ENCODE peak calls at places on chromosomes 16 and 17, in ten cellular contexts. D is A549, H is iPS DF 6.9, J is lower leg skin, T is psoas muscle, X is ascending aorta, F is transverse colon, R is pancreas, U is WERI-Rb-1, L is BE2C. E is an unnamed sample.

GRCh38 chr16:57887711-57888110 is 83.2 kb downstream of the CNGB1 start:
- DNase-seq in D (no peak), H (no peak), J (no peak), T (no peak), X (no peak), F (no peak), R (no peak), U (no peak), L (no peak), E (no peak)

GRCh38 chr17:76353004-76353598 is 615 bp downstream of the PRPSAP1 start:
- DNase-seq in D (no peak), H (no peak), J (no peak), T (peak), X (no peak), F (peak), R (peak), U (peak), L (peak), E (peak)

GRCh38 chr16:85276741-85277140 is 164.5 kb upstream of the CIBAR2 start:
- DNase-seq in D (no peak), H (no peak), J (no peak), T (no peak), X (no peak), F (no peak), R (no peak), U (peak), L (no peak), E (no peak)

GRCh38 chr17:83196973-83197880 is 117.8 kb downstream of the METRNL start:
- DNase-seq in D (no peak), H (no peak), J (peak), T (peak), X (peak), F (no peak), R (no peak), U (no peak), L (peak), E (no peak)

GRCh38 chr17:44536090-44536960 is 21.0 kb upstream of the FZD2 start:
- DNase-seq in D (no peak), H (no peak), J (no peak), T (no peak), X (no peak), F (no peak), R (no peak), U (no peak), L (no peak), E (peak)

GRCh38 chr16:83136924-83137323 is 510.2 kb downstream of the CDH13 start:
- DNase-seq in D (no peak), H (no peak), J (no peak), T (no peak), X (no peak), F (no peak), R (no peak), U (no peak), L (no peak), E (no peak)

GRCh38 chr17:69884361-69884760 is 190.7 kb upstream of the KCNJ16 start:
- DNase-seq in D (no peak), H (no peak), J (no peak), T (no peak), X (no peak), F (no peak), R (no peak), U (no peak), L (no peak), E (no peak)

GRCh38 chr17:32111141-32111771 is 31.0 kb upstream of the RHOT1 start:
- DNase-seq in D (peak), H (no peak), J (peak), T (peak), X (no peak), F (peak), R (no peak), U (peak), L (peak), E (peak)

GRCh38 chr17:12472613-12473173 is 193.0 kb upstream of the MYOCD start:
- DNase-seq in D (no peak), H (no peak), J (no peak), T (no peak), X (no peak), F (no peak), R (no peak), U (no peak), L (no peak), E (no peak)

GRCh38 chr17:38706625-38707298 is 1.7 kb downstream of the MLLT6 start:
- DNase-seq in D (no peak), H (no peak), J (no peak), T (no peak), X (no peak), F (no peak), R (no peak), U (no peak), L (no peak), E (no peak)

GRCh38 chr16:57845115-57845514 is 42.8 kb upstream of the KIFC3 start:
- DNase-seq in D (no peak), H (no peak), J (no peak), T (no peak), X (no peak), F (no peak), R (no peak), U (peak), L (no peak), E (no peak)

GRCh38 chr16:85018529-85019236 is 7.3 kb upstream of the ZDHHC7 start:
- DNase-seq in D (no peak), H (no peak), J (no peak), T (no peak), X (no peak), F (no peak), R (no peak), U (no peak), L (no peak), E (no peak)

GRCh38 chr16:66342294-66342900 is 24.1 kb upstream of the CDH5 start:
- DNase-seq in D (peak), H (no peak), J (no peak), T (no peak), X (no peak), F (no peak), R (no peak), U (peak), L (peak), E (no peak)

GRCh38 chr17:62899349-62899748 is 66.7 kb upstream of the TANC2 start:
- DNase-seq in D (no peak), H (no peak), J (peak), T (no peak), X (no peak), F (no peak), R (peak), U (no peak), L (no peak), E (peak)

GRCh38 chr16:85778873-85779272 is 20.5 kb downstream of the EMC8 start:
- DNase-seq in D (no peak), H (no peak), J (no peak), T (no peak), X (no peak), F (no peak), R (no peak), U (no peak), L (no peak), E (no peak)

GRCh38 chr16:55001931-55002330 is 71.3 kb downstream of the IRX5 start:
- DNase-seq in D (no peak), H (no peak), J (no peak), T (no peak), X (no peak), F (no peak), R (no peak), U (no peak), L (no peak), E (no peak)

GRCh38 chr16:9050102-9050830 is 41.2 kb upstream of the HAPSTR1 start:
- DNase-seq in D (peak), H (peak), J (no peak), T (no peak), X (no peak), F (no peak), R (no peak), U (peak), L (peak), E (no peak)

GRCh38 chr17:42779942-42780815 is at the start of gene WNK4:
- DNase-seq in D (peak), H (no peak), J (no peak), T (no peak), X (no peak), F (peak), R (no peak), U (peak), L (peak), E (no peak)

GRCh38 chr17:42111901-42112551 is 488 bp downstream of the DHX58 start:
- DNase-seq in D (no peak), H (no peak), J (no peak), T (peak), X (no peak), F (peak), R (no peak), U (no peak), L (no peak), E (peak)

GRCh38 chr17:75096082-75096625 is 8.4 kb downstream of the SLC16A5 start:
- DNase-seq in D (peak), H (no peak), J (peak), T (peak), X (peak), F (peak), R (peak), U (no peak), L (no peak), E (peak)

GRCh38 chr17:72097144-72097543 is 23.7 kb upstream of the SOX9 start:
- DNase-seq in D (no peak), H (no peak), J (no peak), T (no peak), X (no peak), F (no peak), R (no peak), U (no peak), L (no peak), E (no peak)

GRCh38 chr17:59723041-59723440 is 15.6 kb downstream of the VMP1 start:
- DNase-seq in D (no peak), H (no peak), J (no peak), T (no peak), X (no peak), F (no peak), R (no peak), U (no peak), L (no peak), E (no peak)

GRCh38 chr17:81537856-81538555 is 9.8 kb downstream of the FSCN2 start:
- DNase-seq in D (no peak), H (no peak), J (no peak), T (peak), X (no peak), F (no peak), R (peak), U (peak), L (peak), E (no peak)

GRCh38 chr17:36855459-36855858 is 81.8 kb upstream of the LHX1 start:
- DNase-seq in D (no peak), H (no peak), J (no peak), T (no peak), X (no peak), F (no peak), R (no peak), U (no peak), L (no peak), E (no peak)

GRCh38 chr17:45149037-45149668 is 878 bp downstream of the HEXIM1 start:
- DNase-seq in D (peak), H (no peak), J (peak), T (peak), X (no peak), F (peak), R (peak), U (peak), L (peak), E (peak)

GRCh38 chr16:703406-703805 is 2.2 kb downstream of the FBXL16 start:
- DNase-seq in D (no peak), H (no peak), J (no peak), T (no peak), X (no peak), F (no peak), R (no peak), U (no peak), L (no peak), E (no peak)

GRCh38 chr17:22512997-22513538 is 820.7 kb downstream of the KCNJ18 start:
- DNase-seq in D (peak), H (no peak), J (no peak), T (no peak), X (no peak), F (no peak), R (no peak), U (peak), L (no peak), E (no peak)

GRCh38 chr17:10477701-10478100 is 8.3 kb upstream of the MYH4 start:
- DNase-seq in D (no peak), H (no peak), J (no peak), T (no peak), X (no peak), F (no peak), R (no peak), U (no peak), L (no peak), E (no peak)

DNA sequence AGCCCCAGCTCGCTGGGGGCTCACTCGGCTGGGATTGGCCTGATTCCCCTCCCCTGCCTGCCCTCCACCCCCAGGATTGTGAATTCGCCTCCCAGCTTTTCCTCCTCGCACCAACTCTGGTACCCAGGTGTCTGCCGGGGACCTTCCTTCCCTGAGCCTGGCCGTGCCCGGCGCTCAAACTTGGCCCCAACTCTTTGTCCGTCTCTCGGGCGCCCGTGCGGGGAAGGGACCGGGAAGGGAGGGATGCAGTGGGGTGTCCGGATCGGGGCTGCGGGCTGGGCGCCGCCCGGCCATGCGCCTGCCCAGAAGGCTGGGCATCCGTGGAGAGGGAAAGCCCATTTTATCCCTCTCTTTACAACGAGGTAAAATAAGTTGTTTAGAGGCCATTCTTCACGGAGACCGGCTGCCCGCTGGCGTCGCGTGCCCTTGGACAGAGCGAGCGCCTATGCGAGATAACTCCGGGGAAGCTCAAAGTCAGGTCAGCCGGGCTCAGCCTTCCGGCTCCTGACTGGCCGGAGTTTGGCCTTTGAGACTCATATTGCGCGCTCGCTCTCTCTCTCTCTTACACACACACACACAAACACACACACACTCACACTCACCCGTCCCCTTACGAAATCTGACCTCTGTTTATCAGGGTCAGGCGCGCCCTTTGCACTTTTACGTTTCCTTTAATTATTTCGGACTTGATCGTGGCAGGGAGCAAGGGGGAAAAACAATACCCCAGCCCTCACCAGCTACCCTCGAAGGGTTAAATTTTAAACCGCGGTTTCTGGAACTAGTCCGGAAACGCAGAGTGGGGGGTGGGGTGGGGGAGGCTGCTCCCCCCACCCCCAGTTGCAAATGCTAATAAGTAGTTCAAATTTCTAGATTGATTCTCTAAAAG is 798 bp upstream of the MAF start:
- DNase-seq in D (peak), H (no peak), J (peak), T (peak), X (no peak), F (peak), R (peak), U (no peak), L (no peak), E (peak)
- H3K4me3 ChIP-seq in D (peak), H (peak), J (peak), T (peak), X (peak), F (peak), R (peak), U (peak), L (no peak), E (peak)

GRCh38 chr17:19376799-19377198 is 1.5 kb upstream of the MAPK7 start:
- DNase-seq in D (no peak), H (no peak), J (no peak), T (no peak), X (no peak), F (no peak), R (no peak), U (no peak), L (no peak), E (no peak)
- H3K4me3 ChIP-seq in D (peak), H (peak), J (no peak), T (peak), X (peak), F (peak), R (no peak), U (peak), L (peak), E (peak)

DNA sequence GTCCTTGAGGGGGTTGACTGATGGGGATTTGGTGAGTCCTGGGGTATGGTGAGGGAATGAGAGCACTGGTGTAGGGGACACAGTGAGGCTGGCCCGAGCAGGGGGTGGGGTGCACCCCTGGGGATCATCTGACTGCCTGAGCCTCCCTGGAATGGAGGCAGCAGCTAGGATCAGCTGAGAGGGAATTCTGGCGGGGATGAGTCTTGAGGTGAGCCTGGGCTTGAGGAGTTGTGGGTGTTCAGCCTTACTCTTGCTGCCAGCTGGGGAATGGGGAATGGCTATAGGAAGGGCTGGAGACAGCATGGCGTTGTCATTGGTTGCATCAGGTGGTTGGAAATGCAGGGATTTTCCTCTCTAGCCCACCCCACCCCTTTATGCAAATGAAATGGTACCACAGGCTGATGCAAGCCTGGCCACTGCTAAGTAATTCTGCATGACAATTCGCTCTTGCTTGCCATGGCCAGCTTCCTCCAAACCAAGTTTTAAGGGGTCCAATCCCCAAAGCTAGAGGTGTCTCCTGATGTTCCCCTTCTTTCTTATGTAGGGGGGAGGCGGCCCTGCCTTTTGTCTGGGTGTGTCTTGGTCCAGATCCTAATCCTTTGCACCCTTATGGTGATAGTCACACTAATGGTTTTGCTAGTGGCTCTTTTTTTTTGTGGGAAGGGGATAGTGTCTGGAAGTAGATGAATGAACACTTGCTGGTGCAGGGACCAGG is 7.5 kb downstream of the NFE2L1 start:
- DNase-seq in D (peak), H (peak), J (no peak), T (no peak), X (no peak), F (no peak), R (no peak), U (no peak), L (peak), E (no peak)
- H3K4me3 ChIP-seq in D (no peak), H (peak), J (no peak), T (peak), X (no peak), F (no peak), R (no peak), U (no peak), L (peak), E (no peak)

GRCh38 chr17:40331743-40332641 is 23.0 kb downstream of the RARA start:
- DNase-seq in D (peak), H (no peak), J (no peak), T (peak), X (peak), F (peak), R (peak), U (peak), L (peak), E (peak)
- H3K4me3 ChIP-seq in D (no peak), H (no peak), J (no peak), T (peak), X (peak), F (no peak), R (no peak), U (no peak), L (peak), E (peak)

DNA sequence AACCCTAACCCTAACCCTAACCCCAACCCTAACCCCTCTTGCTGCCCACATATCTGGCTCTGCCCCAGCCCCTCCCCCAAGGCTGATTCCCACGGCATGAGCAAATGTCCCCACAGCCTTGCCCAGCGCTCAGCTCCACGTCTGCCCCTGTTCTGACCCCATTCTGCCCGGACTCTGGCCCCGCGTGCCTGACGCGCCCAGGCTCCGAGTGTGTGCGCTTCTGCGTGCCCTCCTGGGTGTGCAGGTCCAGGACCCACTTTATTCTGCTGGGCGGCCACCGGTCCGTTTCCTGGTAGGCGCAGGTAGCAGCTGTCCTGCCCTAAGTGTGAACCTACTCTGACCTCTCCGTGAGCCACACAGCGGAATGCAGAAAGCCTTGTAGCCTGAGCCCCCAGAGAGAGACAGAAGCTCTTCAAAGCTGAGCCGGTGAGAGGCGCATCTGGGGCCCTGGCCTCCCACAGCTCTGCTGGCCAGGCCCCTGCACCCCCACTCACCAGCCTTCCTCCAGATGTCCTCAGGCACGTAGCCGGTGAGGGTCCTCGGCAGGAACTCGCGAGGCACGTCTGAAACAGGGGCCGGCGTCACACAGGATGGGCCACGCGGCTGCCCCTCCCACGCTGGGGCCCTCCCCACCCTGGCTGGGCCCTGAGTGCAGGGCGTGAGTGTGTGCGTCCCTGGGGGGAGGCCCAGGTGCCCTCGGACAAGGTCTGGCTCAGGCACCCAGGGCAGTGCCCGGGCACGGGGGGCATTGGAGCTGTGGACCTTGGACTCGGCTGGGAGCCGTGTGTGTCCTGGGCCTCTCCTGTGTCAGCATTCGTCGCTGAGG is 14.0 kb upstream of the PABPN1L start:
- DNase-seq in D (no peak), H (no peak), J (no peak), T (no peak), X (no peak), F (no peak), R (no peak), U (no peak), L (no peak), E (no peak)
- H3K4me3 ChIP-seq in D (no peak), H (no peak), J (no peak), T (no peak), X (no peak), F (no peak), R (no peak), U (no peak), L (no peak), E (no peak)

E was measured in heart right ventricle.